ENCODE peak calls at places on chromosomes 6 and 20, in six cellular contexts. J, U, Y, C, G and K are unnamed samples.

GRCh38 chr6:139732451-139732850 is 358.0 kb upstream of the CITED2 start:
- DNase-seq in J (no peak), U (no peak), Y (no peak), C (no peak), G (no peak), K (no peak)

GRCh38 chr6:140850438-140850837 is 1282.3 kb upstream of the GJE1 start:
- DNase-seq in J (no peak), U (no peak), Y (no peak), C (no peak), G (no peak), K (no peak)

GRCh38 chr6:142207265-142207877 is 60.3 kb downstream of the VTA1 start:
- DNase-seq in J (no peak), U (peak; percentile 30), Y (peak; percentile 63), C (peak; percentile 68), G (peak; percentile 67), K (no peak)

GRCh38 chr6:3194535-3195376 is 32.7 kb downstream of the TUBB2B start:
- DNase-seq in J (no peak), U (peak; percentile 85), Y (peak; percentile 62), C (peak; percentile 29), G (no peak), K (no peak)

GRCh38 chr20:49821381-49821780 is 8.8 kb downstream of the SLC9A8 start:
- DNase-seq in J (no peak), U (no peak), Y (no peak), C (no peak), G (no peak), K (no peak)

GRCh38 chr6:25652007-25652515 is at the start of gene SCGN:
- DNase-seq in J (peak; percentile 28), U (peak; percentile 76), Y (peak; percentile 89), C (peak; percentile 64), G (peak; percentile 55), K (peak; percentile 5)

GRCh38 chr6:107489636-107490567 is at the start of gene SOBP:
- DNase-seq in J (peak; percentile 50), U (peak; percentile 96), Y (peak; percentile 73), C (peak; percentile 14), G (peak; percentile 44), K (peak; percentile 41)

GRCh38 chr6:155495011-155495768 is 39.6 kb upstream of the NOX3 start:
- DNase-seq in J (no peak), U (peak; percentile 17), Y (peak; percentile 59), C (peak; percentile 8), G (peak; percentile 86), K (no peak)

GRCh38 chr6:9140861-9141534 is 705.7 kb upstream of the SLC35B3 start:
- DNase-seq in J (no peak), U (no peak), Y (no peak), C (no peak), G (no peak), K (no peak)

GRCh38 chr20:44684047-44684965 is 30.9 kb upstream of the CCN5 start:
- DNase-seq in J (no peak), U (no peak), Y (no peak), C (no peak), G (peak; percentile 38), K (no peak)

GRCh38 chr20:62617711-62618483 is 24.4 kb upstream of the SLCO4A1 start:
- DNase-seq in J (no peak), U (no peak), Y (no peak), C (no peak), G (peak; percentile 35), K (peak; percentile 58)

GRCh38 chr6:12637960-12638641 is 78.5 kb upstream of the PHACTR1 start:
- DNase-seq in J (no peak), U (peak; percentile 42), Y (peak; percentile 81), C (peak; percentile 60), G (peak; percentile 48), K (no peak)

GRCh38 chr6:121222656-121223055 is 111.6 kb downstream of the TBC1D32 start:
- DNase-seq in J (no peak), U (no peak), Y (no peak), C (peak; percentile 1), G (no peak), K (no peak)

GRCh38 chr6:112579601-112580000 is 232.5 kb downstream of the RFPL4B start:
- DNase-seq in J (no peak), U (no peak), Y (no peak), C (no peak), G (no peak), K (no peak)

GRCh38 chr20:50050660-50051308 is 62.2 kb downstream of the UBE2V1 start:
- DNase-seq in J (no peak), U (no peak), Y (no peak), C (no peak), G (no peak), K (no peak)

GRCh38 chr6:141562181-141562800 is 570.4 kb upstream of the GJE1 start:
- DNase-seq in J (no peak), U (peak; percentile 2), Y (peak; percentile 55), C (peak; percentile 30), G (no peak), K (no peak)

GRCh38 chr20:48669946-48670630 is 157.7 kb downstream of the PREX1 start:
- DNase-seq in J (no peak), U (no peak), Y (no peak), C (no peak), G (no peak), K (no peak)

GRCh38 chr6:119749341-119749740 is 399.8 kb upstream of the MAN1A1 start:
- DNase-seq in J (no peak), U (no peak), Y (no peak), C (no peak), G (no peak), K (no peak)

GRCh38 chr6:158836625-158837311 is 17.6 kb upstream of the EZR start:
- DNase-seq in J (no peak), U (no peak), Y (no peak), C (no peak), G (no peak), K (no peak)

GRCh38 chr6:1346556-1347186 is 34.8 kb downstream of the FOXQ1 start:
- DNase-seq in J (no peak), U (no peak), Y (no peak), C (no peak), G (no peak), K (no peak)
- TF ChIP-seq TAF1 in J (no peak), U (no peak), Y (no peak), C (no peak), G (no peak), K (no peak)

GRCh38 chr6:99344289-99344688 is 5.2 kb downstream of the FAXC start:
- DNase-seq in J (no peak), U (no peak), Y (no peak), C (no peak), G (peak; percentile 9), K (no peak)
- TF ChIP-seq POLR2AphosphoS5 in J (no peak), U (no peak), Y (no peak), C (no peak), G (no peak), K (no peak)

DNA sequence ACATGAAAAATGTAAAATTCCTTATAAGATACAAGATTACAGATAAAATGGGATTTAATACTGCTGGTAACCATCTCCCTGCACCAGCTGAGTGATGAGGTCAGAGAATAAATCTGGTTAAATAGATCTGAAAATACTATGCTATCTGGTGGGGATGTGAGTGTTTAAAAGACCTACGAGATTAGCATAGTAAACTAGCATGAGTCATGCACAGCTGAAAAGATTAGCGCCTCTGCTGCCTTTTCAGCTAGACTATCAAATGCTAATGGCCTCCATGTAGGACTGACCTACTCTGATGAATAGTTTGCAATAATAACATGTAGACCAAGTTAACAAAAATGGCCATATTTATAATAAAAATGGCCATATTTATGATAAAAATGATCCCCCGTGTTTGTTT is 553.3 kb downstream of the C6orf118 start:
- DNase-seq in J (no peak), U (no peak), Y (no peak), C (no peak), G (no peak), K (no peak)
- TF ChIP-seq TAF1 in J (no peak), U (no peak), Y (no peak), C (no peak), G (no peak), K (no peak)

GRCh38 chr20:19890358-19891117 is 126.6 kb upstream of the NAA20 start:
- DNase-seq in J (no peak), U (no peak), Y (no peak), C (no peak), G (no peak), K (no peak)
- TF ChIP-seq POLR2AphosphoS5 in J (no peak), U (no peak), Y (no peak), C (no peak), G (no peak), K (no peak)